ENCODE peak calls at places on chromosomes 13 and 19, in four cellular contexts. R is K562, P is GM12878, D is HepG2. I is an unnamed sample.

GRCh38 chr13:113411216-113412023 is 41.9 kb downstream of the ADPRHL1 start:
- DNase-seq in R (no peak), P (no peak), D (peak; percentile 32), I (no peak)

GRCh38 chr19:13017306-13018036 is 22.2 kb downstream of the NFIX start:
- DNase-seq in R (no peak), P (no peak), D (no peak), I (no peak)

GRCh38 chr13:62837895-62838294 is 1422.2 kb upstream of the PCDH20 start:
- DNase-seq in R (no peak), P (no peak), D (no peak), I (no peak)

GRCh38 chr19:8023371-8023770 is 17.9 kb upstream of the ELAVL1 start:
- DNase-seq in R (no peak), P (no peak), D (no peak), I (no peak)

GRCh38 chr19:35265126-35265995 is 3.4 kb upstream of the USF2 start:
- DNase-seq in R (no peak), P (no peak), D (no peak), I (no peak)

GRCh38 chr13:22102237-22102636 is 431.4 kb downstream of the FGF9 start:
- DNase-seq in R (no peak), P (no peak), D (no peak), I (no peak)

GRCh38 chr19:33427801-33428626 is 54.5 kb downstream of the CEBPG start:
- DNase-seq in R (no peak), P (no peak), D (no peak), I (no peak)

GRCh38 chr13:113668491-113668971 is 1.5 kb downstream of the GRK1 start:
- DNase-seq in R (no peak), P (no peak), D (no peak), I (no peak)

GRCh38 chr19:43755256-43755801 is 567 bp upstream of the SMG9 start:
- DNase-seq in R (peak; percentile 87), P (no peak), D (no peak), I (peak; percentile 79)

GRCh38 chr19:6227941-6228325 is 51.8 kb downstream of the MLLT1 start:
- DNase-seq in R (no peak), P (no peak), D (no peak), I (no peak)

GRCh38 chr19:18437481-18438330 is at the start of gene ISYNA1:
- DNase-seq in R (peak; percentile 91), P (no peak), D (peak; percentile 14), I (peak; percentile 69)

GRCh38 chr19:10718205-10719196 is 622 bp downstream of the DNM2 start:
- DNase-seq in R (peak; percentile 50), P (no peak), D (no peak), I (peak; percentile 45)

GRCh38 chr19:38564981-38565685 is 52.6 kb downstream of the MAP4K1 start:
- DNase-seq in R (no peak), P (no peak), D (no peak), I (no peak)

GRCh38 chr19:15836595-15837398 is 21.3 kb upstream of the OR10H1 start:
- DNase-seq in R (peak; percentile 97), P (peak; percentile 61), D (peak; percentile 94), I (peak; percentile 88)

GRCh38 chr13:105991622-105992254 is 543.7 kb downstream of the EFNB2 start:
- DNase-seq in R (no peak), P (no peak), D (no peak), I (no peak)

GRCh38 chr13:100497394-100497793 is 91.2 kb downstream of the GGACT start:
- DNase-seq in R (peak; percentile 7), P (no peak), D (no peak), I (no peak)

GRCh38 chr19:33558846-33559245 is 37.3 kb upstream of the PEPD start:
- DNase-seq in R (no peak), P (no peak), D (no peak), I (no peak)

GRCh38 chr13:76470991-76471390 is 415.2 kb downstream of the KCTD12 start:
- DNase-seq in R (no peak), P (no peak), D (no peak), I (no peak)

GRCh38 chr13:110438776-110439175 is 122.7 kb downstream of the RAB20 start:
- DNase-seq in R (no peak), P (no peak), D (no peak), I (no peak)

GRCh38 chr19:17725422-17726078 is 6.3 kb downstream of the MAP1S start:
- DNase-seq in R (peak; percentile 42), P (no peak), D (no peak), I (no peak)

GRCh38 chr13:111317042-111317550 is 3.3 kb upstream of the TEX29 start:
- DNase-seq in R (no peak), P (no peak), D (no peak), I (no peak)

GRCh38 chr19:50949792-50950320 is 3.0 kb downstream of the KLK5 start:
- DNase-seq in R (no peak), P (no peak), D (no peak), I (no peak)

GRCh38 chr13:34290661-34291060 is 472.7 kb downstream of the RFC3 start:
- DNase-seq in R (no peak), P (no peak), D (no peak), I (no peak)

GRCh38 chr19:21468791-21469190 is 36.6 kb upstream of the ZNF429 start:
- DNase-seq in R (no peak), P (no peak), D (no peak), I (no peak)

GRCh38 chr19:31140717-31141116 is 208.5 kb downstream of the TSHZ3 start:
- DNase-seq in R (no peak), P (no peak), D (no peak), I (no peak)

GRCh38 chr19:17618281-17618903 is 62.9 kb downstream of the COLGALT1 start:
- DNase-seq in R (no peak), P (no peak), D (no peak), I (no peak)

GRCh38 chr19:42042455-42043170 is 27.4 kb downstream of the GRIK5 start:
- DNase-seq in R (no peak), P (no peak), D (no peak), I (no peak)

GRCh38 chr19:9883231-9883758 is 48.2 kb downstream of the PIN1 start:
- DNase-seq in R (no peak), P (no peak), D (no peak), I (no peak)

GRCh38 chr13:97004886-97005285 is 10.6 kb upstream of the OXGR1 start:
- DNase-seq in R (no peak), P (no peak), D (no peak), I (no peak)

GRCh38 chr13:33763021-33763420 is 54.9 kb upstream of the RFC3 start:
- DNase-seq in R (no peak), P (no peak), D (no peak), I (no peak)

GRCh38 chr19:39363909-39364457 is 21.8 kb downstream of the SAMD4B start:
- DNase-seq in R (no peak), P (no peak), D (no peak), I (no peak)

GRCh38 chr19:43438291-43439162 is 23.8 kb downstream of the TEX101 start:
- DNase-seq in R (no peak), P (no peak), D (no peak), I (no peak)

GRCh38 chr13:52085416-52085815 is 43.5 kb downstream of the NEK5 start:
- DNase-seq in R (no peak), P (no peak), D (no peak), I (no peak)

GRCh38 chr19:51342631-51343569 is 961 bp upstream of the VSIG10L start:
- DNase-seq in R (no peak), P (no peak), D (no peak), I (no peak)

GRCh38 chr13:110525328-110526319 is 35.9 kb downstream of the RAB20 start:
- DNase-seq in R (no peak), P (peak; percentile 35), D (no peak), I (no peak)

GRCh38 chr13:71316964-71317363 is 550.0 kb downstream of the DACH1 start:
- DNase-seq in R (no peak), P (no peak), D (no peak), I (no peak)

GRCh38 chr13:71320452-71320851 is 546.6 kb downstream of the DACH1 start:
- DNase-seq in R (peak; percentile 1), P (no peak), D (peak; percentile 24), I (peak; percentile 68)
- TF ChIP-seq TARDBP in R (no peak), P (no peak), D (no peak), I (no peak)

DNA sequence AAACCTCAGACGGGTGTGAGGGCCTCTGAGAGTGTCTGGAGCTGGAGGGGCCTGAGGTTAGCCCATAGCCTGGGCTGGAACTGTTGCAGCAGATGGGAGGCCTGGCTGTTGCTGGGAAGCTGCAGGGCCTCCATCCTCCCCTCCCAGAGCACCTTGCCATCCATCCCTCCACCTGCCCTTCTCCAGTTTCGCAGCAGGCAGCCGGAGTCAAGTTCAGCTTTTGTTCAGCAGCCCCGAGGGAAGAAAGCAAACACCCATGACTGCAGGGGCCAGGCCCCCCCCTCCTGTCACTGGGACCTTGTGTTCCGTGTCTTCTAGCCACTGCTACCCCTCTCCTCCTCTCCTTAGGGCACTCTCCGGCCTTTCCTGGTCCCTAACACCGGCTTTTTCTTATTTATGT is 8.6 kb downstream of the ANKRD24 start:
- DNase-seq in R (no peak), P (no peak), D (no peak), I (no peak)
- TF ChIP-seq BHLHE40 in R (no peak), P (no peak), D (no peak), I (no peak)

DNA sequence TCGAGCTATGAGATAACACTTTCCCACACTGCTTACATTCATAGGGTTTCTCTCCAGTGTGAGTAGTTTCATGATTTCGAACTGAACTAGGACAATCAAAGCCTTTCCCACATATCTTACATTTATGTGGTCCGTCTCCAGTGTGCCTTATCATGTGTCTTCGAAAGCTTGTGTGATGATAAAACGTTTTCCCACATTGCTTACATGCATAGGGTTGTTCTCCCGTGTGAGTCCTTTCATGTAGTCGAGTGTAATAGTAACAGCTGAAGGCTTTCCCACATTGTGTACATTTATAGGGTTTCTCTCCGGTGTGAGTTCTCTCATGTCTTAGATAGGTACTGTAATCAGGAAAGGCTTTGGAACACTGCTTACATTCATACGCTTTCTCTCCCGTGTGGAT is 16.3 kb downstream of the ZNF823 start:
- DNase-seq in R (no peak), P (no peak), D (no peak), I (no peak)
- TF ChIP-seq TARDBP in R (no peak), P (no peak), D (no peak), I (no peak)

GRCh38 chr19:14718522-14719113 is 28.8 kb downstream of the ZNF333 start:
- DNase-seq in R (no peak), P (no peak), D (no peak), I (no peak)

GRCh38 chr19:14715841-14716240 is 26.0 kb downstream of the ZNF333 start:
- DNase-seq in R (no peak), P (no peak), D (no peak), I (no peak)

GRCh38 chr19:14722127-14722526 is 32.3 kb downstream of the ZNF333 start:
- DNase-seq in R (no peak), P (no peak), D (no peak), I (no peak)

GRCh38 chr19:14719162-14719561 is 29.3 kb downstream of the ZNF333 start:
- DNase-seq in R (no peak), P (no peak), D (no peak), I (no peak)
- TF ChIP-seq BHLHE40 in R (no peak), P (no peak), D (no peak), I (no peak)

DNA sequence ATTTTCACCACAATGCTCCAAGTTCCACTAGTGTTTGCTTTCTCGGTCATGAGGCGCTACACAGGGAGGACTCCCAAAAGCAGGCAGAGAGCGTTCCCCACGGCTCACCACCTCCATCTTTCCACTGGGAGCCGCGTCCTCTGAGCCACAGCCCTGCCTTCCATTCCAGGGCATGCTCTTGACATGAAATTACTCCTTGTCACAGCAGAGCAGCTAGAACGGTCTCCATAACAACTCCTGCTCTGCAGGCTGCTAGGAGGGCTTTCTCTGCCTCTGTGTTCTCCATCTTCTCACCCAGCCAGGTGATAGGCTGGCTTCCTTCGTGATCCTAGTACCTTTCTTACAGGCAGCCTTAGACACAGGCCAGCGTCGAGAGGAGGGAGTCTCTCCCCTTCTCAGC is 171.8 kb upstream of the UBL3 start:
- DNase-seq in R (no peak), P (no peak), D (no peak), I (no peak)
- TF ChIP-seq TARDBP in R (no peak), P (no peak), D (no peak), I (no peak)

I was measured in HEK293T.